ENCODE peak calls at places on chromosomes 7 and 10, in four cellular contexts. H, O, J and X are unnamed samples.

GRCh38 chr10:31213959-31214358 is 105.1 kb upstream of the ZEB1 start:
- DNase-seq in J (no peak), O (peak; percentile 24), H (no peak), X (no peak)

GRCh38 chr7:116981887-116982430 is 28.7 kb downstream of the ST7 start:
- DNase-seq in H (no peak), J (no peak), O (no peak), X (no peak)

GRCh38 chr7:90212149-90212495 is 582 bp downstream of the STEAP2 start:
- DNase-seq in O (no peak), J (no peak), H (no peak), X (peak; percentile 39)

GRCh38 chr7:133510326-133511055 is 257.6 kb downstream of the EXOC4 start:
- DNase-seq in H (no peak), O (peak; percentile 41), J (no peak), X (no peak)

GRCh38 chr7:71479231-71479630 is 347.3 kb downstream of the GALNT17 start:
- DNase-seq in H (no peak), O (no peak), J (no peak), X (no peak)

GRCh38 chr7:28135296-28135695 is 45.3 kb downstream of the JAZF1 start:
- DNase-seq in H (no peak), O (peak; percentile 69), J (no peak), X (no peak)

GRCh38 chr10:97117372-97117771 is 68.4 kb downstream of the SLIT1 start:
- DNase-seq in O (peak; percentile 17), H (no peak), J (no peak), X (no peak)

GRCh38 chr10:104301907-104302690 is 33.1 kb downstream of the GSTO2 start:
- DNase-seq in J (no peak), H (no peak), O (no peak), X (no peak)

GRCh38 chr10:132132391-132132841 is 54.3 kb upstream of the DPYSL4 start:
- DNase-seq in O (no peak), J (no peak), H (no peak), X (no peak)

GRCh38 chr10:117264776-117265175 is 23.9 kb downstream of the SLC18A2 start:
- DNase-seq in J (no peak), H (no peak), O (no peak), X (no peak)

GRCh38 chr7:133796778-133797177 is 330.4 kb upstream of the LRGUK start:
- DNase-seq in J (no peak), H (no peak), O (no peak), X (no peak)

GRCh38 chr7:155363852-155364600 is 66.3 kb downstream of the INSIG1 start:
- DNase-seq in O (no peak), J (no peak), H (no peak), X (no peak)
- TF ChIP-seq CTCF in O (no peak), J (no peak), H (no peak), X (peak; percentile 15)

DNA sequence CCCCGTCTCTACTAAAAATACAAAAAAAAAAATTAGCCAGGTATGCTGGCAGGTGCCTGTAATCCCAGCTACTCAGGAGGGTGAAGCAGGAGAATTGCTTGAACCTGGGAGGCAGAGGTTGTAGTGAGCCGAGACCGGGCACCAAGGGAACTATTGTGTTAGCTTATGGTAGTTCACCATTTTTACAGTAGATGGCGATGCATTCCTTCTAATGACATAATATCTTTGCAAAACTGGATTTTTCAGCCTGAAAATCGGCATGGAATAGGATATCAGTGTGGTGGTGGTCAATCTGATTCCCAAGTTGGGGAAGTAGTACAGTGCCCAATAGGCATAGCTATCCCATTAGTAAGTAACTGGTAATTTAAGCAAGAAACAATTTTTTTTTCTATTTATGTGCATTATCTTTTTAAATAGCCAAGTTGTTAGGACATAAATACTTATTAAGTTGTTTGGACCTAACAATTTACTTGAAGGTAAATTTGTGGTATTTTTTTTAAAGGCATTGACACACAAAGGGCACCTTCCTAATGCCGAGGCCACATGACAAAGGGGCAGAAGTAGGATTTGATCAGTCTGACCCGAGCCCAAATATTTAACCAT is 17.6 kb upstream of the IMPDH1 start:
- DNase-seq in H (no peak), J (peak; percentile 39), O (peak; percentile 79), X (peak; percentile 47)
- TF ChIP-seq CTCF in H (peak; percentile 84), J (peak; percentile 97), O (peak; percentile 61), X (peak; percentile 48)

GRCh38 chr10:72258617-72259016 is 15.1 kb upstream of the DDIT4 start:
- DNase-seq in J (no peak), O (no peak), H (no peak), X (no peak)

GRCh38 chr10:72261323-72262018 is 12.3 kb upstream of the DDIT4 start:
- DNase-seq in J (no peak), H (no peak), O (no peak), X (peak; percentile 74)

GRCh38 chr10:72260215-72260587 is 13.5 kb upstream of the DDIT4 start:
- DNase-seq in J (no peak), O (peak; percentile 14), H (peak; percentile 43), X (no peak)

GRCh38 chr10:72259491-72260214 is 14.1 kb upstream of the DDIT4 start:
- DNase-seq in O (peak; percentile 53), J (no peak), H (no peak), X (peak; percentile 47)

DNA sequence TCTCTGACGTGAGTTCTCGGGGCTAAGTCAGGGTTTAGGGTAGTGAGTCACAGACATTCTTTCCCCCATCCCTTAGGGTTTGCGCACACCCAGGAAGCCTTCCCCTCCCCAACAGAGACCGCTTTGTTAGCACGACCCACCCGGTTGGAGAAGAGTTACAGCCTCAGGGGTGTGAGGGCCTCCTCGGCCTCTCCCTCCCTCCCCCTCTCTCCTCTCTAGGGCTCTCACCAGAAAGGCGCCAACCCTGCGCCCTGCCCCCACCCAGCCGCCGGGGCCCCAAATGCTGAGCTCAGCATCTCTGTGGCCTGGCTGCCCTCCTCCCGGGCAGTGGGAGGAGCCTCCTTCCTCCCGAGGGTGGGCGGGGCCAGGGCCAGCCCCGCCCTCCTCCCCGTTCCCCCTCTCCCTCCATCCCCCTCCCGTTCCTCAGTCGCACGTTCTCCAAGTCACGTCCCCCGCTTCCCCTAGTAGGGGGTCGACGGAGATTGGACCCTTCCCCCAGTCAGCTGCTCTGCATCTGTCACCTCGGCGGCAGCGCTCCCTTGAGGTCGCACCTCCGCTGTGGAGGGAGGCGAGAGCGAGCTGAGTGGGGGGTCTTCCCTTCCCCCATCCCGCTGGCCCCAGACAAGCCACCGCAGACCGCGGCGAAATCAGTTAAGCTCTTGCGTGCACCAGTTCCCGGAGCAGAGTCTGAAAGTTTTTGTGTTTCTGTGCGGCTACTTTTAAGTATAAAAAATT is 13.0 kb upstream of the DDIT4 start:
- DNase-seq in O (peak; percentile 90), J (peak; percentile 87), H (peak; percentile 85), X (peak; percentile 86)
- TF ChIP-seq CTCF in O (peak; percentile 1), J (no peak), H (no peak), X (no peak)

GRCh38 chr10:109982123-109982522 is 25.7 kb upstream of the ADD3 start:
- DNase-seq in J (no peak), O (peak; percentile 57), H (no peak), X (no peak)

GRCh38 chr10:109982812-109983211 is 25.0 kb upstream of the ADD3 start:
- DNase-seq in O (no peak), H (no peak), J (no peak), X (no peak)

GRCh38 chr10:109979215-109979614 is 28.6 kb upstream of the ADD3 start:
- DNase-seq in J (no peak), H (no peak), O (no peak), X (no peak)

GRCh38 chr10:109984013-109984412 is 23.8 kb upstream of the ADD3 start:
- DNase-seq in H (no peak), J (no peak), O (no peak), X (no peak)

GRCh38 chr10:109981641-109982040 is 26.1 kb upstream of the ADD3 start:
- DNase-seq in H (no peak), O (peak; percentile 55), J (no peak), X (no peak)
- TF ChIP-seq CTCF in H (no peak), O (no peak), J (no peak), X (no peak)

GRCh38 chr10:59578013-59578412 is 131.6 kb downstream of the SLC16A9 start:
- DNase-seq in J (no peak), O (no peak), H (no peak), X (peak; percentile 8)

GRCh38 chr10:59578741-59579140 is 130.9 kb downstream of the SLC16A9 start:
- DNase-seq in H (no peak), O (no peak), J (no peak), X (no peak)

GRCh38 chr10:59582058-59582457 is 127.6 kb downstream of the SLC16A9 start:
- DNase-seq in H (no peak), O (no peak), J (no peak), X (no peak)

GRCh38 chr10:59582779-59583178 is 126.9 kb downstream of the SLC16A9 start:
- DNase-seq in O (no peak), J (no peak), H (no peak), X (no peak)

DNA sequence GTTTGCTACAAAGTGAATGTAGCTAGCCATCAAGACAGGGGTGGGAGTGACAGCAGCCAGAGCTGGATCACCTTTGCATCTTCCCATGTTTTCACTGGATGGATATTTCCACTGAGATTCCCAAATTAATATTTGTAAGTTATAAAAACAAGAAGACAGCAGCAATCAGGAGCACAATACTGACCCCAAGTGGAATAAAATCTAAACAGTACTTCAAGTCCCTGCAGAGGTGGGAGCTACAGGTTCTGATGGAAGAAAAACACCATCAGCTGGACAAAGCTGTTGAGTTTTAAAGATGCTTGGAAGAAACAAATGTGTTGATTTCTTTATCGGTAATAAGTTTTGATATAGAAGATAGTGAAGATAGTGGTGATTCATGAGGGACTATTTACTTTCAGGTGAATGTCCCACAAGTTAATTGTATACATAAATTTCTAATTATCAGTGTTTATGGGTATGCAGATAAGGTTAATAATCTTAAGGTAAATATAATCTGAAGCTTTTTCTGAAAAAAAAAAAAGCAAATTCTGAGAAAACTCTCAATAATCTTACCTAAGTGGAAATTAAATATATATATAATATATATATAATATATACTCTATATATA is 129.3 kb downstream of the SLC16A9 start:
- DNase-seq in H (no peak), O (peak; percentile 82), J (no peak), X (no peak)
- TF ChIP-seq CTCF in H (peak; percentile 66), O (peak; percentile 63), J (no peak), X (no peak)

DNA sequence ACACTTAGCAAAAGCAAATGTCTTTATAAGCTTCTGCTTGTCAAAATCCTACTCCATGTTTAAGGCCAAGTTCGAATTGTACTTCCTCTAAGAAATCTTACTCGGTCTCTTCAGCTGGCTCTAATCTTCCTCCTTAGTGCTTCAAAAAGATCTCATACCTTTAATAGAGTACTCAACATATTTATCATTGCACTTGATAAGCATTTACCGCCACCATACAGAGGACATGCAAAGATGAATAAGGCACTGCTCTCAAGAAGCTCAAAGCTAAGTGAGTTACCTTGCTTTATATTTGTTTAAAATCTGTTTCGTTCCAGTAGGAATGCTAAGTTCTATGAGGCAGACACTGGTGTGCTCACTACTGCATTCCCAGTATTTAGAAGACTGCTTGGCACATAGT is 61.9 kb upstream of the DNAJB12 start:
- DNase-seq in H (no peak), J (no peak), O (no peak), X (no peak)
- TF ChIP-seq CTCF in H (no peak), J (no peak), O (no peak), X (no peak)

DNA sequence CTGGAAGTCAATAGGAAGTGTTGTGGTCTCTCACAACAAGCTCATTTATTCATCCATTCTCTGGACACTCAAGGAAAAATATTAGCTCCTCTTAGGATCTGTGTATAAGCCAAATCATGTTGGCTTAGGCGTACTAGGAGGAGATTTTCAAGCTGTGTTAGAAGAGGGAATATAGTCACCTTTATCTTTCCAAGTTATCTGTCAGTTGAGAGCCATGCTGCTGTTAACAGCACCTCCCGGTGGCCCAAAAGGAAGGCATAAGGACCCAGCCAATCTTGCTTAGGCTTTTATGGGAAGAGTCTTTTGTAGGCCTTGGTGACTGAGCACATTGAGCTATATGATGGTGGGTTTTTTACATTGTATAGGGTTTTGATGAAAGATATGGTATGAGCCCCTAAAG is 220.0 kb downstream of the LRMDA start:
- DNase-seq in H (no peak), J (no peak), O (no peak), X (no peak)
- TF ChIP-seq CTCF in H (peak; percentile 23), J (no peak), O (no peak), X (peak; percentile 12)